ENCODE peak calls at places on chromosomes 2 and 18, in seven cellular contexts. F is posterior vena cava; Z is HT-29; K is activated T-cell treated with anti-CD3 and anti-CD28 coated beads for 1 hour; L is endothelial cell; C is MV-4-11; Y is stimulated activated CD4-positive, alpha-beta T cell treated with anti-CD3 and anti-CD28 coated beads, Interleukin-1b, Interleukin-23, amount 100 ng/mL, for 24 hours. J is an unnamed sample.

GRCh38 chr2:197786010-197786877 is 1.1 kb upstream of the BOLL start:
- DNase-seq in F (peak), Z (no peak), K (peak), L (peak), C (no peak), Y (peak), J (peak)

GRCh38 chr2:70371753-70372152 is 69.9 kb upstream of the FAM136A start:
- DNase-seq in F (no peak), Z (no peak), K (no peak), L (no peak), C (peak), Y (no peak), J (no peak)

GRCh38 chr18:66676699-66677098 is 72.8 kb upstream of the CDH19 start:
- DNase-seq in F (no peak), Z (no peak), K (no peak), L (no peak), C (no peak), Y (no peak), J (no peak)

GRCh38 chr2:12389354-12390045 is 327.2 kb upstream of the TRIB2 start:
- DNase-seq in F (no peak), Z (no peak), K (no peak), L (no peak), C (no peak), Y (no peak), J (no peak)

GRCh38 chr2:134836986-134837385 is 1.4 kb upstream of the ACMSD start:
- DNase-seq in F (no peak), Z (no peak), K (no peak), L (no peak), C (no peak), Y (no peak), J (no peak)

GRCh38 chr2:219475278-219475677 is 23.4 kb upstream of the GMPPA start:
- DNase-seq in F (no peak), Z (no peak), K (no peak), L (no peak), C (no peak), Y (no peak), J (no peak)

GRCh38 chr2:42926438-42927333 is 134.3 kb upstream of the HAAO start:
- DNase-seq in F (peak), Z (peak), K (no peak), L (no peak), C (no peak), Y (no peak), J (no peak)

GRCh38 chr18:45854036-45854586 is 28.6 kb downstream of the SIGLEC15 start:
- DNase-seq in F (no peak), Z (no peak), K (no peak), L (no peak), C (no peak), Y (no peak), J (no peak)

GRCh38 chr18:73733376-73733775 is 414.3 kb downstream of the FBXO15 start:
- DNase-seq in F (no peak), Z (no peak), K (no peak), L (no peak), C (no peak), Y (no peak), J (no peak)

GRCh38 chr2:55155764-55156221 is 76.3 kb downstream of the CLHC1 start:
- DNase-seq in F (no peak), Z (no peak), K (no peak), L (no peak), C (no peak), Y (no peak), J (no peak)